ENCODE peak calls at places on chromosomes 13 and 19, in nine cellular contexts. One of them, this sample, is unnamed.

GRCh38 chr13:27976362-27977177 is 7.5 kb upstream of the CDX2 start:
- DNase-seq in CD4-positive, alpha-beta T cell: no peak
- DNase-seq in mammary epithelial cell: no peak
- DNase-seq in mucosa of descending colon: peak
- DNase-seq in fibroblast of mammary gland: no peak
- DNase-seq in AG10803: no peak
- DNase-seq in BJ: no peak
- DNase-seq in bronchial epithelial cell: no peak
- DNase-seq in IMR-90: no peak
- DNase-seq in this sample: no peak

GRCh38 chr19:4678881-4679379 is 8.8 kb upstream of the MYDGF start:
- DNase-seq in BJ: no peak
- DNase-seq in mucosa of descending colon: no peak
- DNase-seq in bronchial epithelial cell: no peak
- DNase-seq in IMR-90: no peak
- DNase-seq in CD4-positive, alpha-beta T cell: no peak
- DNase-seq in fibroblast of mammary gland: peak
- DNase-seq in mammary epithelial cell: no peak
- DNase-seq in AG10803: no peak
- DNase-seq in this sample: no peak

GRCh38 chr19:4597975-4598671 is 38.6 kb upstream of the SEMA6B start:
- DNase-seq in AG10803: no peak
- DNase-seq in fibroblast of mammary gland: no peak
- DNase-seq in CD4-positive, alpha-beta T cell: peak
- DNase-seq in bronchial epithelial cell: peak
- DNase-seq in IMR-90: no peak
- DNase-seq in BJ: no peak
- DNase-seq in mucosa of descending colon: peak
- DNase-seq in mammary epithelial cell: no peak
- DNase-seq in this sample: no peak

GRCh38 chr13:25490236-25490635 is 118.5 kb downstream of the ATP8A2 start:
- DNase-seq in BJ: no peak
- DNase-seq in fibroblast of mammary gland: no peak
- DNase-seq in CD4-positive, alpha-beta T cell: no peak
- DNase-seq in mammary epithelial cell: no peak
- DNase-seq in bronchial epithelial cell: no peak
- DNase-seq in mucosa of descending colon: no peak
- DNase-seq in AG10803: no peak
- DNase-seq in IMR-90: no peak
- DNase-seq in this sample: no peak

GRCh38 chr13:112958127-112958989 is 10.7 kb upstream of the MCF2L start:
- DNase-seq in BJ: no peak
- DNase-seq in bronchial epithelial cell: no peak
- DNase-seq in IMR-90: no peak
- DNase-seq in mucosa of descending colon: no peak
- DNase-seq in CD4-positive, alpha-beta T cell: no peak
- DNase-seq in fibroblast of mammary gland: no peak
- DNase-seq in AG10803: no peak
- DNase-seq in mammary epithelial cell: no peak
- DNase-seq in this sample: no peak

GRCh38 chr13:37070145-37070695 is 10.7 kb upstream of the SUPT20H start:
- DNase-seq in BJ: no peak
- DNase-seq in CD4-positive, alpha-beta T cell: no peak
- DNase-seq in AG10803: no peak
- DNase-seq in mammary epithelial cell: no peak
- DNase-seq in bronchial epithelial cell: no peak
- DNase-seq in fibroblast of mammary gland: no peak
- DNase-seq in IMR-90: no peak
- DNase-seq in mucosa of descending colon: no peak
- DNase-seq in this sample: no peak

GRCh38 chr13:98094678-98095266 is 48.1 kb upstream of the FARP1 start:
- DNase-seq in bronchial epithelial cell: no peak
- DNase-seq in CD4-positive, alpha-beta T cell: no peak
- DNase-seq in mammary epithelial cell: no peak
- DNase-seq in mucosa of descending colon: no peak
- DNase-seq in fibroblast of mammary gland: no peak
- DNase-seq in AG10803: no peak
- DNase-seq in IMR-90: no peak
- DNase-seq in BJ: no peak
- DNase-seq in this sample: no peak

GRCh38 chr19:33402421-33403220 is 29.1 kb downstream of the CEBPG start:
- DNase-seq in fibroblast of mammary gland: no peak
- DNase-seq in BJ: no peak
- DNase-seq in bronchial epithelial cell: no peak
- DNase-seq in IMR-90: no peak
- DNase-seq in CD4-positive, alpha-beta T cell: no peak
- DNase-seq in mucosa of descending colon: peak
- DNase-seq in AG10803: no peak
- DNase-seq in mammary epithelial cell: no peak
- DNase-seq in this sample: no peak

GRCh38 chr13:24131749-24132148 is 28.8 kb upstream of the SPATA13 start:
- DNase-seq in AG10803: no peak
- DNase-seq in IMR-90: no peak
- DNase-seq in mucosa of descending colon: no peak
- DNase-seq in mammary epithelial cell: no peak
- DNase-seq in BJ: no peak
- DNase-seq in CD4-positive, alpha-beta T cell: no peak
- DNase-seq in bronchial epithelial cell: no peak
- DNase-seq in fibroblast of mammary gland: peak
- DNase-seq in this sample: no peak

GRCh38 chr13:99528547-99528946 is 27.3 kb downstream of the TM9SF2 start:
- DNase-seq in IMR-90: no peak
- DNase-seq in BJ: no peak
- DNase-seq in fibroblast of mammary gland: no peak
- DNase-seq in mucosa of descending colon: no peak
- DNase-seq in mammary epithelial cell: no peak
- DNase-seq in bronchial epithelial cell: no peak
- DNase-seq in AG10803: no peak
- DNase-seq in CD4-positive, alpha-beta T cell: peak
- DNase-seq in this sample: no peak

GRCh38 chr13:71677114-71677513 is 189.9 kb downstream of the DACH1 start:
- DNase-seq in AG10803: no peak
- DNase-seq in fibroblast of mammary gland: no peak
- DNase-seq in mammary epithelial cell: no peak
- DNase-seq in IMR-90: no peak
- DNase-seq in CD4-positive, alpha-beta T cell: no peak
- DNase-seq in BJ: no peak
- DNase-seq in mucosa of descending colon: no peak
- DNase-seq in bronchial epithelial cell: no peak
- DNase-seq in this sample: no peak

GRCh38 chr13:30049692-30050091 is 199.3 kb upstream of the UBL3 start:
- DNase-seq in mucosa of descending colon: no peak
- DNase-seq in CD4-positive, alpha-beta T cell: no peak
- DNase-seq in mammary epithelial cell: peak
- DNase-seq in BJ: no peak
- DNase-seq in bronchial epithelial cell: peak
- DNase-seq in AG10803: no peak
- DNase-seq in IMR-90: no peak
- DNase-seq in fibroblast of mammary gland: no peak
- DNase-seq in this sample: no peak

GRCh38 chr13:30047154-30047874 is 196.9 kb upstream of the UBL3 start:
- DNase-seq in AG10803: no peak
- DNase-seq in mammary epithelial cell: no peak
- DNase-seq in IMR-90: peak
- DNase-seq in BJ: no peak
- DNase-seq in fibroblast of mammary gland: no peak
- DNase-seq in CD4-positive, alpha-beta T cell: no peak
- DNase-seq in mucosa of descending colon: no peak
- DNase-seq in bronchial epithelial cell: no peak
- DNase-seq in this sample: no peak

GRCh38 chr13:30051531-30052060 is 201.2 kb upstream of the UBL3 start:
- DNase-seq in BJ: no peak
- DNase-seq in mammary epithelial cell: peak
- DNase-seq in mucosa of descending colon: no peak
- DNase-seq in AG10803: no peak
- DNase-seq in CD4-positive, alpha-beta T cell: no peak
- DNase-seq in bronchial epithelial cell: peak
- DNase-seq in IMR-90: no peak
- DNase-seq in fibroblast of mammary gland: no peak
- DNase-seq in this sample: no peak

GRCh38 chr13:30053904-30054303 is 203.5 kb upstream of the UBL3 start:
- DNase-seq in AG10803: no peak
- DNase-seq in bronchial epithelial cell: no peak
- DNase-seq in CD4-positive, alpha-beta T cell: no peak
- DNase-seq in mucosa of descending colon: no peak
- DNase-seq in fibroblast of mammary gland: no peak
- DNase-seq in BJ: no peak
- DNase-seq in mammary epithelial cell: no peak
- DNase-seq in IMR-90: no peak
- DNase-seq in this sample: no peak

GRCh38 chr13:30052127-30052526 is 201.7 kb upstream of the UBL3 start:
- DNase-seq in mucosa of descending colon: no peak
- DNase-seq in CD4-positive, alpha-beta T cell: no peak
- DNase-seq in IMR-90: no peak
- DNase-seq in BJ: no peak
- DNase-seq in AG10803: no peak
- DNase-seq in fibroblast of mammary gland: no peak
- DNase-seq in mammary epithelial cell: no peak
- DNase-seq in bronchial epithelial cell: no peak
- DNase-seq in this sample: no peak
- TF ChIP-seq CTCF in mucosa of descending colon: no peak
- TF ChIP-seq CTCF in CD4-positive, alpha-beta T cell: no peak
- TF ChIP-seq CTCF in IMR-90: no peak
- TF ChIP-seq CTCF in BJ: no peak
- TF ChIP-seq CTCF in AG10803: no peak
- TF ChIP-seq CTCF in fibroblast of mammary gland: no peak
- TF ChIP-seq CTCF in mammary epithelial cell: no peak
- TF ChIP-seq CTCF in bronchial epithelial cell: no peak
- TF ChIP-seq CTCF in this sample: no peak

GRCh38 chr13:52994051-52994450 is 34.6 kb upstream of the OLFM4 start:
- DNase-seq in AG10803: no peak
- DNase-seq in BJ: no peak
- DNase-seq in CD4-positive, alpha-beta T cell: no peak
- DNase-seq in mammary epithelial cell: no peak
- DNase-seq in fibroblast of mammary gland: no peak
- DNase-seq in bronchial epithelial cell: no peak
- DNase-seq in IMR-90: no peak
- DNase-seq in mucosa of descending colon: no peak
- DNase-seq in this sample: no peak
- TF ChIP-seq CTCF in AG10803: no peak
- TF ChIP-seq CTCF in BJ: no peak
- TF ChIP-seq CTCF in CD4-positive, alpha-beta T cell: no peak
- TF ChIP-seq CTCF in mammary epithelial cell: no peak
- TF ChIP-seq CTCF in fibroblast of mammary gland: no peak
- TF ChIP-seq CTCF in bronchial epithelial cell: no peak
- TF ChIP-seq CTCF in IMR-90: no peak
- TF ChIP-seq CTCF in mucosa of descending colon: no peak
- TF ChIP-seq CTCF in this sample: no peak

DNA sequence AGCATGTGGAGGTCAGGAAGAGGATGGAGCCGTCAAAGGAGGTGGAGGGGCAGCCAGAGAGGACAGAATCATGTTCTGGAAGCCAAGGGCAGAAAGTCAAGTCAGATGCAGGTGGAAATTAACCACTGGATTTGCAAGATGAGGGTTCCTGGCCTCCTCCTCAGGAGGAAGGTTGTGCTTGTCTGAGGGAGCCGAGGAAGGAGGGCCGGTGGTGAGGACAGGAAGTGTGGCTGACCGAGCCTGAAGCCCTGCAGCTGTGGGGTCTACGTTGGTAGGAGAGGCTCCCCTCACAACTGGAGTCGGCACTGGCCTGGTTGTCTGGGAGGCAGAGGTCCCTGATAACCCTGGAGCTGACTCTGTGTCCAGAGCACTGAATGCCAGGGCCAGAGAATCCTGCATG is 15.4 kb upstream of the DHDH start:
- DNase-seq in bronchial epithelial cell: no peak
- DNase-seq in AG10803: no peak
- DNase-seq in CD4-positive, alpha-beta T cell: no peak
- DNase-seq in mammary epithelial cell: no peak
- DNase-seq in mucosa of descending colon: no peak
- DNase-seq in IMR-90: no peak
- DNase-seq in fibroblast of mammary gland: no peak
- DNase-seq in BJ: no peak
- DNase-seq in this sample: no peak
- TF ChIP-seq CTCF in bronchial epithelial cell: no peak
- TF ChIP-seq CTCF in AG10803: no peak
- TF ChIP-seq CTCF in CD4-positive, alpha-beta T cell: no peak
- TF ChIP-seq CTCF in mammary epithelial cell: no peak
- TF ChIP-seq CTCF in mucosa of descending colon: no peak
- TF ChIP-seq CTCF in IMR-90: no peak
- TF ChIP-seq CTCF in fibroblast of mammary gland: no peak
- TF ChIP-seq CTCF in BJ: no peak
- TF ChIP-seq CTCF in this sample: no peak

GRCh38 chr13:110280996-110281688 is 25.8 kb downstream of the COL4A1 start:
- DNase-seq in CD4-positive, alpha-beta T cell: no peak
- DNase-seq in mucosa of descending colon: no peak
- DNase-seq in IMR-90: no peak
- DNase-seq in BJ: no peak
- DNase-seq in AG10803: no peak
- DNase-seq in bronchial epithelial cell: no peak
- DNase-seq in mammary epithelial cell: no peak
- DNase-seq in fibroblast of mammary gland: no peak
- DNase-seq in this sample: no peak

GRCh38 chr13:110279684-110280083 is 27.3 kb downstream of the COL4A1 start:
- DNase-seq in mucosa of descending colon: no peak
- DNase-seq in BJ: no peak
- DNase-seq in IMR-90: no peak
- DNase-seq in mammary epithelial cell: no peak
- DNase-seq in bronchial epithelial cell: no peak
- DNase-seq in CD4-positive, alpha-beta T cell: no peak
- DNase-seq in AG10803: no peak
- DNase-seq in fibroblast of mammary gland: no peak
- DNase-seq in this sample: no peak

GRCh38 chr13:110281736-110282135 is 25.2 kb downstream of the COL4A1 start:
- DNase-seq in mammary epithelial cell: no peak
- DNase-seq in mucosa of descending colon: no peak
- DNase-seq in IMR-90: no peak
- DNase-seq in AG10803: no peak
- DNase-seq in bronchial epithelial cell: no peak
- DNase-seq in BJ: no peak
- DNase-seq in CD4-positive, alpha-beta T cell: no peak
- DNase-seq in fibroblast of mammary gland: no peak
- DNase-seq in this sample: no peak

GRCh38 chr13:110278859-110279258 is 28.1 kb downstream of the COL4A1 start:
- DNase-seq in mammary epithelial cell: no peak
- DNase-seq in IMR-90: no peak
- DNase-seq in BJ: no peak
- DNase-seq in fibroblast of mammary gland: no peak
- DNase-seq in mucosa of descending colon: no peak
- DNase-seq in CD4-positive, alpha-beta T cell: no peak
- DNase-seq in bronchial epithelial cell: no peak
- DNase-seq in AG10803: no peak
- DNase-seq in this sample: no peak

DNA sequence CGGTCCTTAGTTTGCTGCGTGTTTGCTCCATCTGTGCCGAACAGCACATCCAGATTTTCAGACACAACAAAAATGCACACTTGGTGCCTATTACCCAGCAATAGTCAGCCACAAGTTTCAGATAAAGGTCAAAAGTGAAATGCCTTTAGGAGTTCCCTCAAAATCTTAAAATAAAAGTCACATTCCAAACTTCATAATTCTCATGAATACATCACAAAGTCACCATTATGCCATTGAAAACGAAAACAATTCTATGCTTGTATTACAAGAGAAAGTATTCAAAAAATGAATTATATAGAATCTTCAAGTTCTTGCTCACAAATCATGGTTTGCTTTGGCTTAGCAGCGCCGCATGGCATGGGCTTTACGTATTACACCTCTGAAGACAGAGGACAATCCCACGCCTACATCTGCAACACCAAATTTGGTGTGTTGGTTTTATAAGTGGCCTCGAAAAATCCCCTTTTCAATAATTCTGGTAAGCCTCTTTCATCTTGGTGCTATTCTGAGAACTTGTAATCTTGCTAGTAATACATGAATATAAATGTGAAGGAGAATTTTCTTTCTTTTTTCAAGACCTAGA is 26.6 kb downstream of the COL4A1 start:
- DNase-seq in BJ: no peak
- DNase-seq in bronchial epithelial cell: no peak
- DNase-seq in fibroblast of mammary gland: no peak
- DNase-seq in mucosa of descending colon: no peak
- DNase-seq in mammary epithelial cell: no peak
- DNase-seq in IMR-90: no peak
- DNase-seq in AG10803: no peak
- DNase-seq in CD4-positive, alpha-beta T cell: no peak
- DNase-seq in this sample: no peak
- TF ChIP-seq CTCF in BJ: no peak
- TF ChIP-seq CTCF in bronchial epithelial cell: no peak
- TF ChIP-seq CTCF in fibroblast of mammary gland: no peak
- TF ChIP-seq CTCF in mucosa of descending colon: no peak
- TF ChIP-seq CTCF in mammary epithelial cell: no peak
- TF ChIP-seq CTCF in IMR-90: no peak
- TF ChIP-seq CTCF in AG10803: no peak
- TF ChIP-seq CTCF in CD4-positive, alpha-beta T cell: no peak
- TF ChIP-seq CTCF in this sample: no peak